ENCODE peak calls at places on chromosomes 3 and 15, in eight cellular contexts. Z is fibroblast of the aortic adventitia, E is Peyer's patch, G is neural progenitor cell, X is cardiac fibroblast, U is heart left ventricle, D is AG09309, M is A549. P is an unnamed sample.

GRCh38 chr15:62781081-62781497 is 261.5 kb upstream of the TPM1 start:
- DNase-seq in X (peak), G (peak), Z (no peak), D (no peak), U (no peak), M (no peak), E (no peak), P (peak)

GRCh38 chr15:40439461-40440299 is 1.1 kb upstream of the BAHD1 start:
- DNase-seq in U (no peak), X (peak), E (peak), G (peak), M (peak), D (no peak), Z (peak), P (no peak)

GRCh38 chr3:115792206-115792955 is 169.1 kb downstream of the GAP43 start:
- DNase-seq in E (no peak), M (peak), Z (peak), G (no peak), X (no peak), U (no peak), D (no peak), P (no peak)

GRCh38 chr3:197027151-197027895 is 2.3 kb downstream of the MELTF start:
- DNase-seq in X (no peak), G (no peak), U (no peak), E (no peak), Z (no peak), D (no peak), M (no peak), P (no peak)

GRCh38 chr15:36356978-36357582 is 222.3 kb upstream of the CDIN1 start:
- DNase-seq in M (no peak), X (peak), E (no peak), G (no peak), U (no peak), Z (peak), D (peak), P (peak)

GRCh38 chr3:31291818-31292217 is 240.9 kb upstream of the STT3B start:
- DNase-seq in D (no peak), E (no peak), G (no peak), U (no peak), Z (no peak), X (no peak), M (no peak), P (no peak)

GRCh38 chr3:42665050-42665878 is 11.8 kb downstream of the ZBTB47 start:
- DNase-seq in E (no peak), X (no peak), G (no peak), M (no peak), D (no peak), U (peak), Z (no peak), P (no peak)

GRCh38 chr15:71951134-71951533 is 140.8 kb downstream of the NR2E3 start:
- DNase-seq in G (no peak), M (no peak), D (no peak), U (no peak), X (peak), Z (peak), E (no peak), P (no peak)

GRCh38 chr3:140586311-140586710 is 91.6 kb upstream of the TRIM42 start:
- DNase-seq in X (no peak), U (no peak), G (no peak), M (no peak), D (no peak), E (no peak), Z (no peak), P (no peak)

GRCh38 chr15:99961011-99961441 is 227.8 kb upstream of the LYSMD4 start:
- DNase-seq in D (no peak), E (no peak), G (peak), Z (no peak), X (peak), U (peak), M (peak), P (peak)

GRCh38 chr3:39378092-39378491 is 5.1 kb upstream of the SLC25A38 start:
- DNase-seq in X (peak), G (peak), M (peak), E (peak), U (no peak), Z (peak), D (no peak), P (peak)

GRCh38 chr3:88149516-88150362 is at the start of gene C3orf38:
- DNase-seq in Z (peak), X (peak), U (peak), M (peak), G (peak), D (peak), E (peak), P (peak)

GRCh38 chr15:66965201-66965900 is 100.1 kb upstream of the SMAD3 start:
- DNase-seq in Z (no peak), G (no peak), X (no peak), M (no peak), U (no peak), D (no peak), E (no peak), P (no peak)

GRCh38 chr3:195284842-195285241 is 13.9 kb upstream of the XXYLT1 start:
- DNase-seq in U (no peak), Z (no peak), M (no peak), D (no peak), E (no peak), G (no peak), X (no peak), P (no peak)

GRCh38 chr3:195285403-195285802 is 14.4 kb upstream of the XXYLT1 start:
- DNase-seq in D (no peak), Z (no peak), E (no peak), G (no peak), U (no peak), M (no peak), X (no peak), P (peak)

GRCh38 chr3:195282982-195283381 is 12.0 kb upstream of the XXYLT1 start:
- DNase-seq in M (no peak), D (no peak), G (no peak), Z (no peak), X (no peak), E (no peak), U (no peak), P (no peak)

GRCh38 chr3:195291121-195291520 is 20.2 kb upstream of the XXYLT1 start:
- DNase-seq in G (no peak), M (no peak), E (no peak), D (no peak), U (no peak), Z (no peak), X (no peak), P (no peak)

GRCh38 chr3:195286115-195286872 is 15.3 kb upstream of the XXYLT1 start:
- DNase-seq in G (no peak), D (no peak), M (no peak), X (peak), E (no peak), U (no peak), Z (peak), P (peak)
- TF ChIP-seq CTCF in G (no peak), D (no peak), M (no peak), X (no peak), E (no peak), U (no peak), Z (no peak), P (no peak)

GRCh38 chr15:50786468-50786867 is 21.0 kb upstream of the SPPL2A start:
- DNase-seq in E (no peak), M (no peak), Z (no peak), D (no peak), U (no peak), G (no peak), X (no peak), P (no peak)

GRCh38 chr15:50794102-50794501 is 28.6 kb upstream of the SPPL2A start:
- DNase-seq in M (no peak), Z (no peak), E (no peak), G (no peak), U (no peak), D (no peak), X (no peak), P (no peak)

GRCh38 chr15:50786871-50787270 is 21.4 kb upstream of the SPPL2A start:
- DNase-seq in G (no peak), M (no peak), U (no peak), E (no peak), Z (peak), D (no peak), X (no peak), P (no peak)

GRCh38 chr15:50791537-50791885 is 26.0 kb upstream of the SPPL2A start:
- DNase-seq in G (no peak), Z (no peak), U (no peak), M (no peak), D (no peak), X (no peak), E (no peak), P (no peak)

GRCh38 chr15:50790778-50791536 is 25.5 kb upstream of the SPPL2A start:
- DNase-seq in E (no peak), D (no peak), G (peak), U (no peak), X (no peak), M (no peak), Z (no peak), P (no peak)
- H3K4me3 ChIP-seq in E (no peak), D (no peak), G (no peak), U (no peak), X (no peak), M (no peak), Z (no peak), P (no peak)

DNA sequence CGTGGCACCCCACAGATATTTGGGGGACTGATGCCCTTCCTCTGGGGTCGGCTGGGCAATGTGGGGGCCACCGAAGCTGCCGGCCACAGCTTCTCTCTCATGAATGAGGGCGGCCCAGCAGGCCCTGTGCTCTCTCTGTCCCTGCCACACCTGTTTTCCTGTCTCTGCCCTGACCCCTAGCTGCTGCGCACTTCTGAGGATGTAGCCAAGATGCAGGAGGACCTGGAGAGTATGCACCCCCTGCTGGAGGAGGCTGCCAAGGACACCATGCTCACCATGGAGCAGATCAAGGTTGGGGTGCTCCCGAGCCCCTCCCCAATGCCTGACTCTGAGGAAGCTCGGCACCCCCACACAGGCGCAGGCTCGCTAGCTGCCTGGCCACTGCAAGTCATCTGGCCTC is 59.7 kb downstream of the SEMA3G start:
- DNase-seq in M (peak), G (peak), Z (peak), U (no peak), E (no peak), X (peak), D (no peak), P (peak)
- TF ChIP-seq CTCF in M (peak), G (peak), Z (peak), U (no peak), E (peak), X (peak), D (peak), P (peak)

GRCh38 chr3:193508108-193508507 is 46.6 kb downstream of the ATP13A4 start:
- DNase-seq in M (no peak), D (no peak), U (no peak), Z (no peak), G (no peak), E (no peak), X (no peak), P (no peak)
- H3K4me3 ChIP-seq in M (no peak), D (no peak), U (no peak), Z (no peak), G (no peak), E (no peak), X (no peak), P (no peak)

GRCh38 chr15:68672781-68673205 is 94.0 kb downstream of the CORO2B start:
- DNase-seq in G (peak), E (no peak), D (no peak), Z (peak), M (peak), U (no peak), X (peak), P (no peak)
- TF ChIP-seq CTCF in G (peak), E (no peak), D (peak), Z (peak), M (peak), U (no peak), X (peak), P (no peak)

GRCh38 chr3:152323834-152324233 is 55.1 kb downstream of the MBNL1 start:
- DNase-seq in Z (no peak), G (no peak), E (no peak), M (no peak), X (no peak), D (no peak), U (no peak), P (no peak)
- H3K4me3 ChIP-seq in Z (no peak), G (no peak), E (no peak), M (no peak), X (no peak), D (no peak), U (no peak), P (no peak)

P was measured in fibroblast of villous mesenchyme.